ENCODE peak calls at places on chromosomes 13 and 19, in ten cellular contexts. V, R, J, M, B, W, C, I, E and Q are unnamed samples.

GRCh38 chr13:66618702-66619101 is 611.4 kb downstream of the PCDH9 start:
- DNase-seq in W (peak; percentile 44), B (peak; percentile 8), C (no peak), E (no peak), M (no peak), J (peak; percentile 17), I (peak; percentile 64), V (no peak), R (no peak), Q (no peak)

GRCh38 chr13:110390572-110390971 is 83.5 kb downstream of the COL4A2 start:
- DNase-seq in J (no peak), W (no peak), I (peak; percentile 79), R (no peak), E (no peak), V (no peak), M (no peak), C (no peak), B (no peak), Q (peak; percentile 81)

GRCh38 chr13:37595162-37595561 is 3.4 kb downstream of the POSTN start:
- DNase-seq in C (no peak), B (no peak), V (no peak), R (no peak), M (no peak), E (no peak), W (no peak), I (peak; percentile 60), J (no peak), Q (no peak)

GRCh38 chr13:18212873-18213272 is 968.8 kb downstream of the TUBA3C start:
- DNase-seq in B (no peak), M (peak; percentile 51), W (no peak), C (peak; percentile 20), V (no peak), I (peak; percentile 3), E (no peak), J (peak; percentile 12), R (no peak), Q (no peak)

GRCh38 chr19:38721496-38721895 is 22.8 kb downstream of the CAPN12 start:
- DNase-seq in C (no peak), W (no peak), V (no peak), M (no peak), E (no peak), R (no peak), I (no peak), B (no peak), J (no peak), Q (no peak)

GRCh38 chr13:99892189-99892588 is 79.4 kb downstream of the ZIC5 start:
- DNase-seq in C (no peak), E (no peak), W (no peak), V (no peak), B (no peak), M (no peak), R (no peak), J (no peak), I (no peak), Q (no peak)

GRCh38 chr13:50842711-50843255 is 709 bp downstream of the DLEU7 start:
- DNase-seq in M (no peak), I (no peak), R (no peak), J (no peak), W (no peak), V (no peak), C (no peak), B (no peak), E (no peak), Q (no peak)

GRCh38 chr19:43463381-43464088 is 1.9 kb downstream of the LYPD3 start:
- DNase-seq in J (peak; percentile 97), C (peak; percentile 98), R (peak; percentile 99), V (peak; percentile 100), W (peak; percentile 95), M (peak; percentile 97), B (peak; percentile 100), E (peak; percentile 94), I (peak; percentile 95), Q (peak; percentile 84)

GRCh38 chr19:42762782-42763181 is 2.7 kb downstream of the PSG8 start:
- DNase-seq in V (no peak), J (no peak), C (no peak), R (no peak), E (no peak), I (peak; percentile 11), W (no peak), M (no peak), B (no peak), Q (no peak)

GRCh38 chr13:35804901-35805300 is 326.3 kb downstream of the DCLK1 start:
- DNase-seq in I (peak; percentile 41), W (no peak), R (no peak), B (no peak), V (no peak), E (no peak), C (no peak), M (no peak), J (no peak), Q (no peak)

GRCh38 chr13:30192320-30193093 is 114.8 kb downstream of the KATNAL1 start:
- DNase-seq in J (no peak), R (no peak), W (no peak), E (no peak), V (no peak), I (peak; percentile 14), M (no peak), B (no peak), C (no peak), Q (no peak)

GRCh38 chr13:107210216-107211010 is 642.5 kb upstream of the ARGLU1 start:
- DNase-seq in I (peak; percentile 1), M (no peak), J (no peak), C (no peak), R (no peak), B (no peak), V (no peak), W (peak; percentile 11), E (no peak), Q (no peak)

GRCh38 chr19:6048808-6049405 is 61.4 kb downstream of the RFX2 start:
- DNase-seq in I (peak; percentile 86), C (peak; percentile 81), M (peak; percentile 78), R (peak; percentile 85), V (peak; percentile 87), E (peak; percentile 72), J (peak; percentile 92), B (peak; percentile 92), W (peak; percentile 87), Q (no peak)

GRCh38 chr19:18340990-18341868 is 831 bp downstream of the PGPEP1 start:
- DNase-seq in W (peak; percentile 64), R (peak; percentile 77), C (peak; percentile 57), B (peak; percentile 88), J (peak; percentile 88), V (peak; percentile 82), I (peak; percentile 75), E (peak; percentile 53), M (peak; percentile 53), Q (no peak)
- TF ChIP-seq CTCF in W (no peak), R (no peak), C (no peak), B (no peak), J (no peak), V (no peak), I (no peak), E (no peak), M (no peak), Q (no peak)

DNA sequence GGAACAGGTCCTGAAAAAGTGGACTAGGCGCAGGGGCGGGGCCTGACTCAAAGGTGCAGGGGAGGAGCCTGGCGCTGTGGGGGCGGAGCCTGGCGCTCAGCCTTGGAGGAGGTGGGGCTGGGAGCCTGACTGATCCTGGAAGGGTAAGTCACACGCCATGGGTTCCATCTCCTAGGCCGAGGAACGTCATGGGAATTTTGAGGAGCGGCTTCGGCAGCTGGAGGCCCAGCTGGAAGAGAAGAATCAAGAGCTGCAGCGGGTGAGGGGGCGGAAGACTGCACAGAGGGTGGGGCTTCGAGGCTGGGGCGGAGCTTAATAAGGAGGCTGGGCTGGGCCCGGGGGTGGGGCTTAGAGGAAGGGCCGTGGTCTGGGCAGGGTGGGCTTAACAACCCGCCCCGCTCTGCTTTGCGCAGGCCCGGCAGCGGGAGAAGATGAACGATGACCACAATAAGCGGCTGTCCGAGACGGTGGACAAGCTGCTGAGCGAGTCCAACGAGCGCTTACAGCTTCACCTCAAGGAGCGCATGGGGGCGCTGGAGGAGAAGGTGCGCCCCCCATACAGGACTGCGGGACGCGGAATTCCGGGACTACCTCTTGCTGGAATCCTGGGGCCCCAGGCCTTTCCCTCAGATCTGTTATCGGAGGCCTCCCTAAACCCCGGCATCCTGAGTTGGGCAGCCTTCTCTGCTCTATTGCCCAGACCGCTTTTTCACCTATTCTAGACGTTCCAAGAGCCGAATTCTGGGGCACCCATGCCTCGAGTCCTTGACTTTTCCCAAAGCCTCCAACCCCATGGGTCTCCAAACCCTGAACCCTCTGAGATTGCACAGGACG is 14.5 kb downstream of the PPFIA3 start:
- DNase-seq in C (peak; percentile 75), W (no peak), R (no peak), B (peak; percentile 66), I (peak; percentile 67), E (peak; percentile 60), V (peak; percentile 92), M (peak; percentile 69), J (no peak), Q (no peak)
- TF ChIP-seq CTCF in C (no peak), W (no peak), R (no peak), B (no peak), I (no peak), E (no peak), V (no peak), M (no peak), J (no peak), Q (no peak)

DNA sequence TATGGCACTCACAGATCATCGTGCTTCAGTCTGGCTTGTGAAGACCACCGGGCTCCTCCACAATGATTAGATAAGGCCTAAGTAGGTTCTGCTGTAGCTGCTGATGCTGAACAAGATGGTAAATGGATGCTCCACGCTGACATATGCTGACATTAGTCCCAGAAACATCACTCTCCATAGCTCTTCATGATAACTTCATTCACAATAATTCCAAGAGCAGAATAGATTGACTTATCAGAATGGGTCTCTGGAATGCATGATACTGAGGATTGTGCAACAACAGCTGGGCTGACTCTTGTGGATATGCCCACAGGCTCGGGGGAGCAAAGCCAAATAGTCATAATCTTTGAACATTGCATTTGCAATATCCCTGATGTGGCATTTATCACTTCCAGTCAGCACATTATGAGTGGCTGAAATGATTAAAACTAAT is 63.8 kb upstream of the RXFP2 start:
- DNase-seq in E (no peak), B (no peak), V (no peak), C (no peak), I (peak; percentile 83), R (no peak), M (no peak), W (no peak), J (no peak), Q (no peak)
- TF ChIP-seq CTCF in E (no peak), B (no peak), V (no peak), C (no peak), I (no peak), R (no peak), M (no peak), W (no peak), J (no peak), Q (no peak)

GRCh38 chr13:59178344-59178743 is 985.4 kb downstream of the DIAPH3 start:
- DNase-seq in E (no peak), B (no peak), I (no peak), M (no peak), R (no peak), J (no peak), C (no peak), V (no peak), W (peak; percentile 23), Q (no peak)

GRCh38 chr13:59172076-59172475 is 991.7 kb downstream of the DIAPH3 start:
- DNase-seq in M (no peak), E (no peak), R (no peak), V (no peak), C (no peak), B (no peak), W (no peak), J (no peak), I (no peak), Q (no peak)

GRCh38 chr13:59182241-59182640 is 981.5 kb downstream of the DIAPH3 start:
- DNase-seq in V (no peak), R (no peak), E (no peak), W (no peak), J (no peak), M (no peak), I (no peak), B (no peak), C (no peak), Q (no peak)

GRCh38 chr13:59176775-59177174 is 987.0 kb downstream of the DIAPH3 start:
- DNase-seq in W (peak; percentile 59), C (no peak), J (peak; percentile 15), R (no peak), M (no peak), V (no peak), B (peak; percentile 16), I (no peak), E (no peak), Q (no peak)
- TF ChIP-seq CTCF in W (peak; percentile 59), C (no peak), J (no peak), R (no peak), M (no peak), V (no peak), B (peak; percentile 30), I (no peak), E (no peak), Q (no peak)